ENCODE peak calls at places on chromosome 10, in nine cellular contexts. M is SHP77, I is NCI-H1092, V is NCI-H1105, O is GM13977, K is fibroblast of mammary gland, F is H4, N is EL, P is HuH-7.5. H is an unnamed sample.

GRCh38 chr10:78570633-78571032 is 498.1 kb upstream of the ZMIZ1 start:
- DNase-seq in M (no peak), I (no peak), V (no peak), O (no peak), K (no peak), F (no peak), N (no peak), P (no peak), H (no peak)

GRCh38 chr10:46106410-46107255 is 60.6 kb upstream of the MSMB start:
- DNase-seq in M (no peak), I (peak; percentile 34), V (no peak), O (peak; percentile 51), K (peak; percentile 36), F (peak; percentile 37), N (peak; percentile 69), P (peak; percentile 41), H (peak; percentile 35)

GRCh38 chr10:79404231-79404609 is 41.2 kb downstream of the ZCCHC24 start:
- DNase-seq in M (no peak), I (no peak), V (no peak), O (no peak), K (peak; percentile 90), F (peak; percentile 57), N (peak; percentile 61), P (no peak), H (no peak)

GRCh38 chr10:86221442-86222335 is 144.9 kb downstream of the GRID1 start:
- DNase-seq in M (no peak), I (no peak), V (no peak), O (no peak), K (no peak), F (no peak), N (no peak), P (no peak), H (no peak)

GRCh38 chr10:109963439-109963838 is 40.1 kb upstream of the XPNPEP1 start:
- DNase-seq in M (no peak), I (no peak), V (no peak), O (no peak), K (peak; percentile 93), F (no peak), N (no peak), P (no peak), H (no peak)

GRCh38 chr10:131787961-131788360 is 112.8 kb upstream of the PPP2R2D start:
- DNase-seq in M (no peak), I (no peak), V (no peak), O (no peak), K (no peak), F (no peak), N (no peak), P (no peak), H (no peak)

GRCh38 chr10:74383617-74384016 is 232.6 kb downstream of the ADK start:
- DNase-seq in M (no peak), I (no peak), V (no peak), O (no peak), K (no peak), F (no peak), N (no peak), P (no peak), H (no peak)

GRCh38 chr10:113179966-113180365 is 229.9 kb downstream of the TCF7L2 start:
- DNase-seq in M (no peak), I (no peak), V (no peak), O (no peak), K (no peak), F (no peak), N (no peak), P (no peak), H (no peak)

GRCh38 chr10:77004917-77005564 is 632.6 kb downstream of the KCNMA1 start:
- DNase-seq in M (peak; percentile 21), I (peak; percentile 6), V (peak; percentile 14), O (peak; percentile 18), K (peak; percentile 66), F (peak; percentile 58), N (peak; percentile 57), P (peak; percentile 15), H (no peak)

GRCh38 chr10:27437775-27438174 is 66.3 kb upstream of the RAB18 start:
- DNase-seq in M (no peak), I (no peak), V (no peak), O (no peak), K (no peak), F (no peak), N (no peak), P (no peak), H (no peak)

GRCh38 chr10:98528166-98528784 is 81.5 kb upstream of the HPS1 start:
- DNase-seq in M (no peak), I (no peak), V (no peak), O (no peak), K (peak; percentile 77), F (peak; percentile 9), N (peak; percentile 37), P (no peak), H (no peak)